ENCODE peak calls at places on chromosome 19, in nine cellular contexts. O is Peyer's patch, R is kidney epithelial cell, N is endodermal cell, P is retinal pigment epithelial cell, I is mammary epithelial cell, Q is heart right ventricle, L is colonic mucosa, W is left ventricle myocardium inferior. Y is an unnamed sample.

GRCh38 chr19:14542721-14543328 is 13.4 kb downstream of the TECR start:
- DNase-seq in O (no peak), R (no peak), N (no peak), P (no peak), I (peak), Q (no peak), L (no peak), W (no peak), Y (no peak)

GRCh38 chr19:4369109-4369887 is 25.9 kb downstream of the MPND start:
- DNase-seq in O (peak), R (peak), N (peak), P (no peak), I (peak), Q (no peak), L (peak), W (peak), Y (peak)

GRCh38 chr19:50717891-50718254 is 1.7 kb downstream of the SHANK1 start:
- DNase-seq in O (no peak), R (no peak), N (no peak), P (no peak), I (no peak), Q (no peak), L (no peak), W (no peak), Y (no peak)

GRCh38 chr19:33063356-33064116 is 1.2 kb downstream of the RHPN2 start:
- DNase-seq in O (peak), R (no peak), N (peak), P (no peak), I (no peak), Q (no peak), L (peak), W (no peak), Y (peak)

GRCh38 chr19:2469102-2469914 is 6.6 kb upstream of the GADD45B start:
- DNase-seq in O (no peak), R (peak), N (peak), P (no peak), I (peak), Q (no peak), L (no peak), W (no peak), Y (peak)

GRCh38 chr19:39078436-39079200 is 5.5 kb upstream of the ACP7 start:
- DNase-seq in O (no peak), R (peak), N (no peak), P (peak), I (peak), Q (no peak), L (no peak), W (no peak), Y (peak)

GRCh38 chr19:6138066-6138465 is 2.6 kb downstream of the ACSBG2 start:
- DNase-seq in O (no peak), R (no peak), N (no peak), P (no peak), I (no peak), Q (no peak), L (no peak), W (no peak), Y (no peak)

GRCh38 chr19:34577531-34578101 is 96.1 kb downstream of the WTIP start:
- DNase-seq in O (no peak), R (no peak), N (peak), P (no peak), I (no peak), Q (peak), L (no peak), W (no peak), Y (no peak)

GRCh38 chr19:14916848-14917247 is 24.4 kb upstream of the OR7C2 start:
- DNase-seq in O (no peak), R (no peak), N (no peak), P (no peak), I (no peak), Q (no peak), L (no peak), W (no peak), Y (no peak)

GRCh38 chr19:23345838-23346237 is 49.4 kb downstream of the ZNF91 start:
- DNase-seq in O (no peak), R (no peak), N (peak), P (no peak), I (no peak), Q (no peak), L (no peak), W (no peak), Y (no peak)

GRCh38 chr19:39347332-39348227 is 5.4 kb downstream of the SAMD4B start:
- DNase-seq in O (no peak), R (no peak), N (no peak), P (no peak), I (no peak), Q (no peak), L (no peak), W (no peak), Y (peak)

GRCh38 chr19:35038623-35039512 is 2.7 kb upstream of the HPN start:
- DNase-seq in O (no peak), R (no peak), N (no peak), P (no peak), I (no peak), Q (no peak), L (no peak), W (peak), Y (no peak)

GRCh38 chr19:57642396-57643046 is 9.6 kb downstream of the ZNF211 start:
- DNase-seq in O (no peak), R (no peak), N (no peak), P (no peak), I (peak), Q (no peak), L (no peak), W (no peak), Y (no peak)

GRCh38 chr19:10690351-10690781 is 10.9 kb upstream of the QTRT1 start:
- DNase-seq in O (no peak), R (no peak), N (no peak), P (no peak), I (peak), Q (no peak), L (no peak), W (no peak), Y (no peak)

GRCh38 chr19:32322541-32322940 is 22.9 kb upstream of the ZNF507 start:
- DNase-seq in O (peak), R (no peak), N (peak), P (no peak), I (no peak), Q (no peak), L (no peak), W (no peak), Y (no peak)

GRCh38 chr19:51681286-51681956 is 11.7 kb upstream of the SPACA6 start:
- DNase-seq in O (no peak), R (no peak), N (no peak), P (no peak), I (no peak), Q (no peak), L (no peak), W (no peak), Y (no peak)

GRCh38 chr19:36915992-36916830 is at the start of the genes ZNF568 and ZNF829:
- DNase-seq in O (peak), R (peak), N (peak), P (peak), I (peak), Q (peak), L (peak), W (peak), Y (peak)

GRCh38 chr19:42275103-42275502 is 6.1 kb downstream of the CIC start:
- DNase-seq in O (no peak), R (no peak), N (no peak), P (no peak), I (no peak), Q (no peak), L (no peak), W (no peak), Y (no peak)

GRCh38 chr19:39131255-39131755 is 5.7 kb downstream of the PAK4 start:
- DNase-seq in O (no peak), R (no peak), N (no peak), P (no peak), I (no peak), Q (peak), L (no peak), W (peak), Y (no peak)

GRCh38 chr19:23762884-23763711 is 4.4 kb upstream of the ZNF681 start:
- DNase-seq in O (peak), R (peak), N (peak), P (no peak), I (peak), Q (peak), L (peak), W (peak), Y (peak)

GRCh38 chr19:15297416-15298224 is 34.7 kb downstream of the BRD4 start:
- DNase-seq in O (peak), R (no peak), N (no peak), P (no peak), I (peak), Q (no peak), L (peak), W (no peak), Y (peak)

GRCh38 chr19:33252418-33252962 is 26.8 kb upstream of the SLC7A10 start:
- DNase-seq in O (no peak), R (no peak), N (no peak), P (no peak), I (no peak), Q (no peak), L (no peak), W (no peak), Y (no peak)

GRCh38 chr19:49953376-49953775 is 7.6 kb downstream of the SIGLEC11 start:
- DNase-seq in O (no peak), R (no peak), N (no peak), P (no peak), I (no peak), Q (no peak), L (no peak), W (no peak), Y (no peak)

GRCh38 chr19:17579523-17580244 is 24.2 kb downstream of the COLGALT1 start:
- DNase-seq in O (peak), R (no peak), N (peak), P (no peak), I (peak), Q (peak), L (peak), W (peak), Y (peak)

GRCh38 chr19:4969292-4969771 is 419 bp downstream of the KDM4B start:
- DNase-seq in O (no peak), R (no peak), N (no peak), P (no peak), I (no peak), Q (no peak), L (no peak), W (no peak), Y (no peak)

DNA sequence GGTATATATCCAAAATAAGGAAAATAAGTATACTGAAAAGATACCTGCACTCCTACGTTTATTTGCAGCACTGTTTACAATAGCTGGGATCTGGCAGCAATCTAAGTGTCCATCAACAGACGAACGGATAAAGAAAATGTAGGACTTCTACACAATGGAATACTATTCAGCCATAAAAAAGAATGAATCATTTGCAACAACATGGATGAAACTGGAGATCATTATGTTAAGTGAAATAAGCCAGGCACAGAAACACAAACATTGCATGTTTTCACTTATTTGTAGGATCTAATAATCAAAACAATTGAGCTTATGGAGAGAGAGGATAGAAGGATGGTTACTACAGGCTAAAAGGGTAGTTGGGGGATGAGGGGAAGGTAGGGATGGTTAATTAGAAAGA is 494.0 kb downstream of the UQCRFS1 start:
- DNase-seq in O (no peak), R (no peak), N (no peak), P (no peak), I (no peak), Q (no peak), L (no peak), W (no peak), Y (no peak)
- H3K4me3 ChIP-seq in O (no peak), R (no peak), N (no peak), P (no peak), I (no peak), Q (no peak), L (no peak), W (no peak), Y (no peak)

DNA sequence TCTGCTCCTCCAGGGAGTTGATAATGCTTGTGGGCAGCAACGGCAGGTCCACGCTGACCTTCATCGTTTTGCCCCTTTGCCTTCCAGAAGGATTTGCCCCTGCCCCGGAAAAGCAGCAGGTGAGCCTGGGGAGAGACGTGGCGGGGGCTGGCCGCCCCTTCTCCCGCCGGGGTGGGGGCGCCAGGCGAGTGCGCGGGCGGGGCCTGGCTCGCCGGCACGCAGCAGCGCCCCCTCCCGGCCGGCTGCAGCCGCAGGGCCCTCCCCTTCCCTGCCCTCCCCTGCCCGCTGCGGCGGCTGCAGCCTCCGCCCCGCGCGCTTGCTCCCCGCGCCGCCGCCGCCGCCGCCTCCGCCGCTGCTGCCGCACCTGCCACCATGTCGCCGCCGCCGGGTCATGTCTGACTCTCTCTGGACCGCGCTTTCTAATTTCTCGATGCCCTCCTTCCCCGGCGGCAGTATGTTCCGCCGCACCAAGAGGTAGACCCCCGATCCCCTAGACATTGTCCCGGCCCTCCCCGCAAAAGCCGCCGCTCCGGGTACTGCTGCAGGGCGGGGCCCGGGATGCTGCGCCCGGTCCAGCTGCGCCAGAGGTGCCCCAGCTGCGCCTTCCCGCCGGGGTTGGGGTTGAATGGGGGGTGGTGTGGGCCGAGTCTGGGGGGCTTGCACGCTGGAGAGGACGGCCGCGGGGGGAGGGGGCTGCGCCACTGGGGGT is at the start of gene MAST1:
- DNase-seq in O (peak), R (no peak), N (peak), P (no peak), I (no peak), Q (peak), L (peak), W (no peak), Y (no peak)
- TF ChIP-seq CTCF in O (peak), R (no peak), N (peak), P (peak), I (peak), Q (peak), L (no peak), W (peak), Y (peak)

GRCh38 chr19:46471116-46471733 is at the start of gene PNMA8A:
- DNase-seq in O (peak), R (no peak), N (peak), P (peak), I (no peak), Q (peak), L (no peak), W (peak), Y (peak)
- H3K4me3 ChIP-seq in O (peak), R (peak), N (peak), P (peak), I (no peak), Q (peak), L (peak), W (peak), Y (peak)

GRCh38 chr19:30701178-30701577 is 329.0 kb downstream of the ZNF536 start:
- DNase-seq in O (no peak), R (no peak), N (no peak), P (no peak), I (no peak), Q (no peak), L (no peak), W (no peak), Y (no peak)

GRCh38 chr19:30708416-30708815 is 336.2 kb downstream of the ZNF536 start:
- DNase-seq in O (no peak), R (no peak), N (no peak), P (no peak), I (no peak), Q (no peak), L (no peak), W (no peak), Y (no peak)

GRCh38 chr19:30699871-30700280 is 327.7 kb downstream of the ZNF536 start:
- DNase-seq in O (no peak), R (no peak), N (no peak), P (no peak), I (no peak), Q (no peak), L (no peak), W (no peak), Y (no peak)

GRCh38 chr19:30703645-30704044 is 331.5 kb downstream of the ZNF536 start:
- DNase-seq in O (no peak), R (no peak), N (no peak), P (no peak), I (no peak), Q (no peak), L (no peak), W (no peak), Y (no peak)

DNA sequence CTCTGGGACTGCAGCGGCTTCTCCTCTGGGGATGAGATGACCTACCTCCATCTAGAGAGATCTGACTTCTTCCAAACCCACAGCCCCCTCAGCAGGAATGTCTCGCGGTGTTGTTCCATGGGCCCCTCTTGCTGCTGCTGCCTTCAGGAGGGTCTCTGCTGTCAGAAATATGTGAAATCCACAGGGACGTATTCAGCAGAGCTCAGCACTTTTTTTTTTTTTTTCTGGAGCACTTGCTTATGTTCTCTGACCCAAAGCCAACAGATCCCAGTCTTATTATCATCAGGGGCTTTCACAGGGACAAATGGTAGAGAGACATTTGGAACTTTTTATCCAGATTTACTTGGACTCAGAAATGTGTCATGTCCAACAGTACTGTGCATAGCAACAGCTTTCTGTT is 332.5 kb downstream of the ZNF536 start:
- DNase-seq in O (no peak), R (no peak), N (no peak), P (no peak), I (no peak), Q (no peak), L (no peak), W (no peak), Y (no peak)
- TF ChIP-seq CTCF in O (no peak), R (no peak), N (no peak), P (no peak), I (no peak), Q (no peak), L (no peak), W (no peak), Y (no peak)

DNA sequence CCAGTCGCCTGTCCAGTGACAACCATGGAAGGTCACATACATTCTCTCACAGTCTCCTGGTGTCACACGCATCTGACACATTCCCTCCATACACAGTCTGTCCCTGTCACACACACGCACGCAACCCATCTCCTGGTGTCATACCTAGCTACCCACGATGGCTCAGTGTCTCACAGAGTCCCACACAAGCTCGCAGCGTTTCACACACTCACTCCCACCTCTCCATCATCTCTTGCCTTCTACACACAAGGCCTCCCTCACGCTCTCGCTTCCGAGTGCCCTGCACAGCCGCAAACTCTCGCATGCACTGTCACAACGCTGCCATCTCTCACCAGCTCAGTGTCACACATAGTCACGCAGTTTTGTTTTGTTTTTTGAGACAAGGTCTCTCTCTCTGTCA is 1.2 kb upstream of the GNG8 start:
- DNase-seq in O (no peak), R (no peak), N (no peak), P (no peak), I (no peak), Q (no peak), L (no peak), W (no peak), Y (no peak)
- H3K4me3 ChIP-seq in O (no peak), R (no peak), N (no peak), P (no peak), I (no peak), Q (no peak), L (no peak), W (no peak), Y (no peak)

DNA sequence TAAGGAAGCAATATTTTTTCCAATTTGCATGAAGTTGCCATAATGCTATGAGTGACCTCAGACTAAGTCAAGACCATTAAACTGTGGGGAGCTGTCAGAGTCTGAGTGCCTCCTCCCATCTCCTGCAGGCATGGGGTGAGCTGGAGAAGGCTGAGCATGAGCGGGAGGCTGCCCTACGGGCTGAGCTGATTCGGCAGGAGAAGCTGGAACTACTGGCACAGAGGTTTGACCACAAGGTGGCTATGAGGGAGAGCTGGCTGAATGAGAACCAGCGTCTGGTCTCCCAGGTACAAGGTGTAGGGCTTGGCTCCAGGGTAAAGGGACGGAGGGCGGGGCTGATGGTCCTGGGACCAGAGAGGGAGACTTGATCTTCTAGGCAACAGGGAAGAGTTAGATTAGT is 35.8 kb downstream of the SPTBN4 start:
- DNase-seq in O (peak), R (no peak), N (peak), P (no peak), I (no peak), Q (no peak), L (no peak), W (no peak), Y (no peak)
- TF ChIP-seq CTCF in O (no peak), R (no peak), N (peak), P (no peak), I (no peak), Q (no peak), L (no peak), W (no peak), Y (peak)